ENCODE peak calls at places on chromosomes 4 and X, in eight cellular contexts. One of them, this sample, is unnamed. For H3K4me1, the result is how much of the 10 kb centered on the place peaks cover.

GRCh38 chr4:60805500-60806313 is 394.4 kb upstream of the ADGRL3 start:
- DNase-seq in mammary epithelial cell: peak
- DNase-seq in mucosa of descending colon: no peak
- DNase-seq in heart right ventricle: no peak
- DNase-seq in heart left ventricle: no peak
- DNase-seq in effector memory CD4-positive, alpha-beta T cell: no peak
- DNase-seq in MM.1S: peak
- DNase-seq in CD4-positive, alpha-beta memory T cell: no peak
- DNase-seq in this sample: peak

GRCh38 chr4:106816501-106816900 is 219.6 kb downstream of the DKK2 start:
- DNase-seq in mammary epithelial cell: peak
- DNase-seq in heart left ventricle: no peak
- DNase-seq in MM.1S: no peak
- DNase-seq in CD4-positive, alpha-beta memory T cell: no peak
- DNase-seq in heart right ventricle: no peak
- DNase-seq in effector memory CD4-positive, alpha-beta T cell: no peak
- DNase-seq in mucosa of descending colon: no peak
- DNase-seq in this sample: no peak

GRCh38 chr4:98745372-98745771 is 87.0 kb upstream of the TSPAN5 start:
- DNase-seq in mucosa of descending colon: no peak
- DNase-seq in MM.1S: no peak
- DNase-seq in heart left ventricle: no peak
- DNase-seq in CD4-positive, alpha-beta memory T cell: no peak
- DNase-seq in mammary epithelial cell: peak
- DNase-seq in heart right ventricle: no peak
- DNase-seq in effector memory CD4-positive, alpha-beta T cell: no peak
- DNase-seq in this sample: peak

GRCh38 chrX:3713225-3713936 is at the start of gene PRKX:
- DNase-seq in mammary epithelial cell: peak
- DNase-seq in CD4-positive, alpha-beta memory T cell: peak
- DNase-seq in MM.1S: peak
- DNase-seq in heart right ventricle: peak
- DNase-seq in mucosa of descending colon: peak
- DNase-seq in effector memory CD4-positive, alpha-beta T cell: peak
- DNase-seq in heart left ventricle: peak
- DNase-seq in this sample: peak

GRCh38 chr4:140078366-140078765 is 75.6 kb downstream of the MAML3 start:
- DNase-seq in heart right ventricle: peak
- DNase-seq in effector memory CD4-positive, alpha-beta T cell: no peak
- DNase-seq in mucosa of descending colon: no peak
- DNase-seq in CD4-positive, alpha-beta memory T cell: no peak
- DNase-seq in mammary epithelial cell: no peak
- DNase-seq in MM.1S: no peak
- DNase-seq in heart left ventricle: peak
- DNase-seq in this sample: no peak

GRCh38 chr4:65089666-65090065 is 580.6 kb downstream of the EPHA5 start:
- DNase-seq in effector memory CD4-positive, alpha-beta T cell: no peak
- DNase-seq in CD4-positive, alpha-beta memory T cell: no peak
- DNase-seq in mammary epithelial cell: peak
- DNase-seq in heart left ventricle: no peak
- DNase-seq in heart right ventricle: no peak
- DNase-seq in MM.1S: peak
- DNase-seq in mucosa of descending colon: no peak
- DNase-seq in this sample: no peak

GRCh38 chrX:118973389-118974087 is 880 bp upstream of the LONRF3 start:
- DNase-seq in CD4-positive, alpha-beta memory T cell: no peak
- DNase-seq in MM.1S: no peak
- DNase-seq in mucosa of descending colon: peak
- DNase-seq in mammary epithelial cell: no peak
- DNase-seq in effector memory CD4-positive, alpha-beta T cell: no peak
- DNase-seq in heart right ventricle: peak
- DNase-seq in heart left ventricle: peak
- DNase-seq in this sample: no peak

GRCh38 chr4:98564847-98565246 is 93.6 kb downstream of the TSPAN5 start:
- DNase-seq in mammary epithelial cell: no peak
- DNase-seq in heart left ventricle: no peak
- DNase-seq in heart right ventricle: no peak
- DNase-seq in MM.1S: no peak
- DNase-seq in CD4-positive, alpha-beta memory T cell: no peak
- DNase-seq in effector memory CD4-positive, alpha-beta T cell: no peak
- DNase-seq in mucosa of descending colon: no peak
- DNase-seq in this sample: no peak

GRCh38 chr4:141246243-141246642 is 25.5 kb downstream of the ZNF330 start:
- DNase-seq in CD4-positive, alpha-beta memory T cell: no peak
- DNase-seq in heart right ventricle: no peak
- DNase-seq in mammary epithelial cell: no peak
- DNase-seq in heart left ventricle: no peak
- DNase-seq in mucosa of descending colon: no peak
- DNase-seq in MM.1S: no peak
- DNase-seq in effector memory CD4-positive, alpha-beta T cell: no peak
- DNase-seq in this sample: no peak

GRCh38 chr4:73021634-73022033 is 47.9 kb downstream of the COX18 start:
- DNase-seq in mammary epithelial cell: peak
- DNase-seq in MM.1S: peak
- DNase-seq in heart left ventricle: no peak
- DNase-seq in CD4-positive, alpha-beta memory T cell: no peak
- DNase-seq in effector memory CD4-positive, alpha-beta T cell: no peak
- DNase-seq in heart right ventricle: no peak
- DNase-seq in mucosa of descending colon: no peak
- DNase-seq in this sample: peak

GRCh38 chrX:130974323-130974722 is 71.3 kb upstream of the ENOX2 start:
- DNase-seq in heart right ventricle: no peak
- DNase-seq in mucosa of descending colon: no peak
- DNase-seq in mammary epithelial cell: peak
- DNase-seq in MM.1S: no peak
- DNase-seq in CD4-positive, alpha-beta memory T cell: no peak
- DNase-seq in heart left ventricle: no peak
- DNase-seq in effector memory CD4-positive, alpha-beta T cell: no peak
- DNase-seq in this sample: no peak

GRCh38 chr4:82437285-82438005 is 7.1 kb downstream of the ENOPH1 start:
- DNase-seq in mammary epithelial cell: peak
- DNase-seq in effector memory CD4-positive, alpha-beta T cell: no peak
- DNase-seq in heart right ventricle: no peak
- DNase-seq in mucosa of descending colon: no peak
- DNase-seq in CD4-positive, alpha-beta memory T cell: no peak
- DNase-seq in heart left ventricle: no peak
- DNase-seq in MM.1S: no peak
- DNase-seq in this sample: no peak

GRCh38 chrX:14616301-14616700 is 87.0 kb downstream of the GLRA2 start:
- DNase-seq in effector memory CD4-positive, alpha-beta T cell: no peak
- DNase-seq in MM.1S: no peak
- DNase-seq in mucosa of descending colon: no peak
- DNase-seq in mammary epithelial cell: no peak
- DNase-seq in heart right ventricle: no peak
- DNase-seq in CD4-positive, alpha-beta memory T cell: no peak
- DNase-seq in heart left ventricle: no peak
- DNase-seq in this sample: no peak

GRCh38 chrX:86171366-86171765 is 23.1 kb downstream of the DACH2 start:
- DNase-seq in CD4-positive, alpha-beta memory T cell: no peak
- DNase-seq in heart right ventricle: no peak
- DNase-seq in mammary epithelial cell: peak
- DNase-seq in effector memory CD4-positive, alpha-beta T cell: no peak
- DNase-seq in MM.1S: peak
- DNase-seq in heart left ventricle: no peak
- DNase-seq in mucosa of descending colon: no peak
- DNase-seq in this sample: peak

GRCh38 chr4:151576627-151577026 is 167.7 kb downstream of the FHIP1A start:
- DNase-seq in mucosa of descending colon: no peak
- DNase-seq in heart left ventricle: no peak
- DNase-seq in CD4-positive, alpha-beta memory T cell: no peak
- DNase-seq in MM.1S: no peak
- DNase-seq in effector memory CD4-positive, alpha-beta T cell: no peak
- DNase-seq in mammary epithelial cell: no peak
- DNase-seq in heart right ventricle: no peak
- DNase-seq in this sample: no peak

GRCh38 chr4:151573474-151573873 is 164.5 kb downstream of the FHIP1A start:
- DNase-seq in CD4-positive, alpha-beta memory T cell: no peak
- DNase-seq in heart left ventricle: no peak
- DNase-seq in MM.1S: no peak
- DNase-seq in mammary epithelial cell: peak
- DNase-seq in heart right ventricle: no peak
- DNase-seq in effector memory CD4-positive, alpha-beta T cell: no peak
- DNase-seq in mucosa of descending colon: no peak
- DNase-seq in this sample: no peak

GRCh38 chr4:151573945-151574344 is 165.0 kb downstream of the FHIP1A start:
- DNase-seq in heart left ventricle: no peak
- DNase-seq in CD4-positive, alpha-beta memory T cell: no peak
- DNase-seq in mucosa of descending colon: peak
- DNase-seq in heart right ventricle: no peak
- DNase-seq in mammary epithelial cell: peak
- DNase-seq in effector memory CD4-positive, alpha-beta T cell: no peak
- DNase-seq in MM.1S: no peak
- DNase-seq in this sample: no peak

GRCh38 chr4:151574968-151575367 is 166.0 kb downstream of the FHIP1A start:
- DNase-seq in heart left ventricle: no peak
- DNase-seq in mammary epithelial cell: no peak
- DNase-seq in heart right ventricle: no peak
- DNase-seq in effector memory CD4-positive, alpha-beta T cell: no peak
- DNase-seq in CD4-positive, alpha-beta memory T cell: no peak
- DNase-seq in mucosa of descending colon: no peak
- DNase-seq in MM.1S: no peak
- DNase-seq in this sample: no peak

DNA sequence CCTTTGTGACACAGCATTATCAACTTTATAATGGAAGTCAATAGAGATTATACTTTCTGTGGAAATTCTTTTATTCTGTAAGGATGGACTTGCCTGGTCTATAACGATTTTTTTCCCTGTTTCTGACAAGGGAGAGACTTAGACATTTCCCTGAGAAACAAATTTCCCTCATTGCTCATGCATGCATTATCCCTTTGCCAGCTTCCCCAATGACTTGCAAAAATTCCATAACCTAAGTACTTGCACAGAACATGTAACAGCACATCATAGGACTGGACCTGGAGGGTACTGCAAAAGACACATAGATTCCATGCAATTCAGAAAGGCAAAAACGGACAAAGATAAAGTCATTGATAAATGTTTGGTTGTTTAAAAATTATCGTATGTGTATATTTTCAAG is 166.7 kb downstream of the FHIP1A start:
- DNase-seq in CD4-positive, alpha-beta memory T cell: no peak
- DNase-seq in heart left ventricle: no peak
- DNase-seq in MM.1S: no peak
- DNase-seq in mammary epithelial cell: peak
- DNase-seq in heart right ventricle: no peak
- DNase-seq in effector memory CD4-positive, alpha-beta T cell: no peak
- DNase-seq in mucosa of descending colon: no peak
- DNase-seq in this sample: no peak
- H3K4me1 ChIP-seq in CD4-positive, alpha-beta memory T cell: under half
- H3K4me1 ChIP-seq in heart left ventricle: under half
- H3K4me1 ChIP-seq in MM.1S: under half
- H3K4me1 ChIP-seq in mammary epithelial cell: under half
- H3K4me1 ChIP-seq in heart right ventricle: under half
- H3K4me1 ChIP-seq in effector memory CD4-positive, alpha-beta T cell: under half
- H3K4me1 ChIP-seq in mucosa of descending colon: under half
- H3K4me1 ChIP-seq in this sample: under half

GRCh38 chr4:56042225-56042624 is 93.5 kb downstream of the CEP135 start:
- DNase-seq in mammary epithelial cell: no peak
- DNase-seq in MM.1S: no peak
- DNase-seq in heart left ventricle: no peak
- DNase-seq in effector memory CD4-positive, alpha-beta T cell: no peak
- DNase-seq in CD4-positive, alpha-beta memory T cell: no peak
- DNase-seq in mucosa of descending colon: no peak
- DNase-seq in heart right ventricle: no peak
- DNase-seq in this sample: no peak

GRCh38 chr4:56038763-56039162 is 90.0 kb downstream of the CEP135 start:
- DNase-seq in mucosa of descending colon: no peak
- DNase-seq in heart left ventricle: no peak
- DNase-seq in mammary epithelial cell: peak
- DNase-seq in effector memory CD4-positive, alpha-beta T cell: no peak
- DNase-seq in MM.1S: no peak
- DNase-seq in heart right ventricle: no peak
- DNase-seq in CD4-positive, alpha-beta memory T cell: no peak
- DNase-seq in this sample: no peak

DNA sequence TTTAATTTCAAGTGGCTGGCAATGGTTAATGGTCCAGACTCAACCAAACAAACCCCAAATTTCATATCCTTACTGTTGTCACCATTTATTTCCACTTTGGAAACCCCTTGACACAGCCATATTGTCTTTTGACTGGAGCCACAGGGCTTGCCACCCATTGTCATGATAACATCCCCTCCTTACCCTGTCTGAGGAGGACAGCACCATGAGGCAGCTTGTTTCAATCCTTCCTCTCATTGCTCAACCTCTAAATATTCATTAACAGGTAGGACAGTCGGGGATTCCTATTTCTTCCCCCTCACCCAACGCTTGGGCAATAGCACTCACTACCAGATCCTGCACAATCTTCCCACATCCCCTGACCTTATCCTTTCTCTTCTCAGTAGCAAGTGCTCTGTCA is 92.1 kb downstream of the CEP135 start:
- DNase-seq in mucosa of descending colon: no peak
- DNase-seq in mammary epithelial cell: no peak
- DNase-seq in heart left ventricle: no peak
- DNase-seq in CD4-positive, alpha-beta memory T cell: no peak
- DNase-seq in heart right ventricle: no peak
- DNase-seq in MM.1S: no peak
- DNase-seq in effector memory CD4-positive, alpha-beta T cell: no peak
- DNase-seq in this sample: no peak
- H3K4me3 ChIP-seq in mucosa of descending colon: no peak
- H3K4me3 ChIP-seq in mammary epithelial cell: no peak
- H3K4me3 ChIP-seq in heart left ventricle: no peak
- H3K4me3 ChIP-seq in CD4-positive, alpha-beta memory T cell: no peak
- H3K4me3 ChIP-seq in heart right ventricle: no peak
- H3K4me3 ChIP-seq in MM.1S: no peak
- H3K4me3 ChIP-seq in effector memory CD4-positive, alpha-beta T cell: no peak
- H3K4me3 ChIP-seq in this sample: no peak

GRCh38 chr4:87042986-87043820 is 108.4 kb downstream of the AFF1 start:
- DNase-seq in MM.1S: no peak
- DNase-seq in mucosa of descending colon: no peak
- DNase-seq in CD4-positive, alpha-beta memory T cell: no peak
- DNase-seq in mammary epithelial cell: no peak
- DNase-seq in effector memory CD4-positive, alpha-beta T cell: no peak
- DNase-seq in heart left ventricle: no peak
- DNase-seq in heart right ventricle: no peak
- DNase-seq in this sample: no peak
- H3K4me1 ChIP-seq in MM.1S: under half
- H3K4me1 ChIP-seq in mucosa of descending colon: under half
- H3K4me1 ChIP-seq in CD4-positive, alpha-beta memory T cell: under half
- H3K4me1 ChIP-seq in mammary epithelial cell: under half
- H3K4me1 ChIP-seq in effector memory CD4-positive, alpha-beta T cell: under half
- H3K4me1 ChIP-seq in heart left ventricle: half or more
- H3K4me1 ChIP-seq in heart right ventricle: half or more
- H3K4me1 ChIP-seq in this sample: under half

GRCh38 chrX:25130619-25131018 is 114.9 kb upstream of the ARX start:
- DNase-seq in CD4-positive, alpha-beta memory T cell: no peak
- DNase-seq in MM.1S: no peak
- DNase-seq in mammary epithelial cell: no peak
- DNase-seq in heart left ventricle: no peak
- DNase-seq in effector memory CD4-positive, alpha-beta T cell: no peak
- DNase-seq in heart right ventricle: no peak
- DNase-seq in mucosa of descending colon: no peak
- DNase-seq in this sample: no peak
- H3K4me3 ChIP-seq in CD4-positive, alpha-beta memory T cell: no peak
- H3K4me3 ChIP-seq in MM.1S: no peak
- H3K4me3 ChIP-seq in mammary epithelial cell: no peak
- H3K4me3 ChIP-seq in heart left ventricle: no peak
- H3K4me3 ChIP-seq in effector memory CD4-positive, alpha-beta T cell: no peak
- H3K4me3 ChIP-seq in heart right ventricle: no peak
- H3K4me3 ChIP-seq in mucosa of descending colon: no peak
- H3K4me3 ChIP-seq in this sample: no peak

GRCh38 chr4:74112399-74113090 is 13.6 kb upstream of the CXCL2 start:
- DNase-seq in mammary epithelial cell: peak
- DNase-seq in effector memory CD4-positive, alpha-beta T cell: no peak
- DNase-seq in heart right ventricle: no peak
- DNase-seq in MM.1S: no peak
- DNase-seq in heart left ventricle: no peak
- DNase-seq in CD4-positive, alpha-beta memory T cell: no peak
- DNase-seq in mucosa of descending colon: no peak
- DNase-seq in this sample: no peak
- H3K4me1 ChIP-seq in mammary epithelial cell: half or more
- H3K4me1 ChIP-seq in effector memory CD4-positive, alpha-beta T cell: under half
- H3K4me1 ChIP-seq in heart right ventricle: half or more
- H3K4me1 ChIP-seq in MM.1S: under half
- H3K4me1 ChIP-seq in heart left ventricle: half or more
- H3K4me1 ChIP-seq in CD4-positive, alpha-beta memory T cell: under half
- H3K4me1 ChIP-seq in mucosa of descending colon: under half
- H3K4me1 ChIP-seq in this sample: under half

This sample was measured in OCI-LY7.